ENCODE peak calls at places on chromosomes 11 and 22, in ten cellular contexts. A is M059J, U is endodermal cell, T is H54, F is GM23338, O is amygdala, E is kidney epithelial cell, N is Calu3, Z is NCI-H345, Y is BJ. M is an unnamed sample.

GRCh38 chr11:61830318-61831105 is 2.4 kb downstream of the FADS2 start:
- DNase-seq in U (no peak), Z (no peak), O (no peak), F (no peak), A (no peak), E (no peak), T (no peak), N (no peak), Y (no peak), M (no peak)

GRCh38 chr22:44256085-44256484 is 56.7 kb downstream of the SHISAL1 start:
- DNase-seq in F (no peak), A (no peak), Z (no peak), U (peak; percentile 58), O (no peak), T (no peak), E (no peak), N (no peak), Y (no peak), M (no peak)

GRCh38 chr11:60925685-60926267 is 1.5 kb downstream of the TMEM132A start:
- DNase-seq in A (peak; percentile 71), F (no peak), T (peak; percentile 95), N (no peak), E (peak; percentile 48), Z (peak; percentile 65), U (no peak), Y (no peak), O (no peak), M (no peak)

GRCh38 chr22:31192513-31192912 is 19.6 kb upstream of the LIMK2 start:
- DNase-seq in F (no peak), N (no peak), A (no peak), O (no peak), T (no peak), Z (no peak), U (no peak), E (peak; percentile 10), Y (no peak), M (no peak)

GRCh38 chr11:120306519-120307242 is 18.4 kb upstream of the TLCD5 start:
- DNase-seq in F (peak; percentile 80), O (no peak), E (no peak), A (peak; percentile 86), Y (peak; percentile 46), Z (no peak), N (peak; percentile 72), U (peak; percentile 86), T (peak; percentile 62), M (no peak)

GRCh38 chr11:116224154-116224888 is 548.5 kb downstream of the BUD13 start:
- DNase-seq in O (no peak), E (no peak), T (peak; percentile 16), A (peak; percentile 28), N (peak; percentile 44), Y (no peak), Z (peak; percentile 41), F (peak; percentile 80), U (peak; percentile 86), M (peak; percentile 79)

GRCh38 chr11:110148775-110149744 is 55.9 kb downstream of the ZC3H12C start:
- DNase-seq in Z (no peak), U (no peak), F (no peak), E (peak; percentile 26), N (no peak), A (peak; percentile 91), Y (no peak), O (no peak), T (peak; percentile 6), M (no peak)

GRCh38 chr22:37546436-37547248 is 13.6 kb upstream of the CDC42EP1 start:
- DNase-seq in F (peak; percentile 87), U (peak; percentile 72), N (no peak), Y (no peak), E (no peak), O (peak; percentile 55), A (peak; percentile 88), T (peak; percentile 49), Z (no peak), M (no peak)

GRCh38 chr11:82902086-82902485 is 550 bp downstream of the DDIAS start:
- DNase-seq in A (peak; percentile 20), U (no peak), Y (no peak), O (no peak), F (no peak), N (no peak), T (no peak), Z (no peak), E (no peak), M (peak; percentile 26)

GRCh38 chr11:90836031-90836430 is 613.2 kb upstream of the CHORDC1 start:
- DNase-seq in A (no peak), Z (no peak), Y (no peak), N (no peak), E (no peak), F (no peak), O (no peak), T (no peak), U (no peak), M (no peak)

GRCh38 chr11:68839953-68840641 is 1.6 kb downstream of the CPT1A start:
- DNase-seq in Y (no peak), U (peak; percentile 69), E (no peak), T (no peak), Z (peak; percentile 45), A (peak; percentile 45), F (peak; percentile 76), N (no peak), O (no peak), M (no peak)

GRCh38 chr22:41725510-41726110 is 26.3 kb downstream of the MEI1 start:
- DNase-seq in A (peak; percentile 49), Z (no peak), E (no peak), F (no peak), N (no peak), T (no peak), O (no peak), U (no peak), Y (no peak), M (no peak)

GRCh38 chr22:44463151-44463550 is 34.9 kb downstream of the RTL6 start:
- DNase-seq in F (no peak), U (no peak), O (no peak), T (no peak), A (no peak), N (no peak), E (no peak), Z (no peak), Y (no peak), M (no peak)

GRCh38 chr11:61602775-61603569 is 22.1 kb upstream of the SYT7 start:
- DNase-seq in E (peak; percentile 93), U (no peak), F (no peak), A (peak; percentile 76), Y (peak; percentile 83), O (no peak), N (peak; percentile 41), Z (no peak), T (peak; percentile 60), M (peak; percentile 97)

GRCh38 chr11:75583710-75584658 is 21.9 kb downstream of the SERPINH1 start:
- DNase-seq in Y (no peak), T (no peak), E (no peak), O (peak; percentile 32), N (no peak), A (peak; percentile 43), F (peak; percentile 82), Z (peak; percentile 42), U (peak; percentile 91), M (peak; percentile 54)

GRCh38 chr11:64036081-64037026 is 623 bp downstream of the FLRT1 start:
- DNase-seq in U (peak; percentile 68), A (peak; percentile 57), Y (no peak), N (no peak), T (peak; percentile 73), Z (peak; percentile 45), E (no peak), F (peak; percentile 54), O (no peak), M (peak; percentile 52)

GRCh38 chr11:100681064-100681502 is 6.0 kb upstream of the ARHGAP42 start:
- DNase-seq in Y (no peak), F (peak; percentile 69), Z (peak; percentile 59), T (no peak), E (peak; percentile 54), O (no peak), U (peak; percentile 68), A (peak; percentile 81), N (peak; percentile 74), M (peak; percentile 25)

GRCh38 chr11:102316505-102316904 is 779 bp upstream of the BIRC3 start:
- DNase-seq in N (no peak), E (no peak), O (no peak), Y (no peak), T (no peak), Z (no peak), U (no peak), F (no peak), A (no peak), M (no peak)

M was measured in NCI-H82.